ENCODE peak calls at places on chromosomes 2 and 18, in nine cellular contexts. N, X, J, D, K, H, C, I and A are unnamed samples.

GRCh38 chr2:219452361-219453317 is 18.0 kb downstream of the SPEG start:
- DNase-seq in N (no peak), X (no peak), J (peak; percentile 71), D (peak; percentile 39), K (no peak), H (peak; percentile 52), C (no peak), I (no peak), A (no peak)

GRCh38 chr2:201151127-201152074 is 31.5 kb upstream of the CASP10 start:
- DNase-seq in N (no peak), X (no peak), J (no peak), D (no peak), K (no peak), H (no peak), C (no peak), I (peak; percentile 85), A (no peak)

GRCh38 chr18:48022531-48023330 is 92.3 kb upstream of the SMAD2 start:
- DNase-seq in N (peak; percentile 66), X (peak; percentile 56), J (peak; percentile 85), D (no peak), K (no peak), H (no peak), C (peak; percentile 56), I (peak; percentile 94), A (peak; percentile 41)

GRCh38 chr2:240141736-240142135 is 1.3 kb upstream of the OTOS start:
- DNase-seq in N (no peak), X (no peak), J (no peak), D (no peak), K (no peak), H (no peak), C (no peak), I (no peak), A (no peak)

GRCh38 chr2:29749041-29749440 is 172.3 kb downstream of the ALK start:
- DNase-seq in N (no peak), X (no peak), J (no peak), D (no peak), K (no peak), H (no peak), C (no peak), I (peak; percentile 78), A (no peak)

GRCh38 chr2:26068602-26069298 is 34.9 kb downstream of the RAB10 start:
- DNase-seq in N (no peak), X (no peak), J (no peak), D (peak; percentile 18), K (peak; percentile 57), H (no peak), C (peak; percentile 36), I (peak; percentile 68), A (peak; percentile 32)

GRCh38 chr18:78587096-78587495 is 392.5 kb upstream of the SALL3 start:
- DNase-seq in N (no peak), X (no peak), J (no peak), D (no peak), K (no peak), H (no peak), C (no peak), I (no peak), A (no peak)

GRCh38 chr2:100995309-100996075 is 6.6 kb upstream of the RPL31 start:
- DNase-seq in N (no peak), X (no peak), J (no peak), D (no peak), K (no peak), H (no peak), C (no peak), I (no peak), A (no peak)

GRCh38 chr2:2796207-2796606 is 465.1 kb upstream of the MYT1L start:
- DNase-seq in N (no peak), X (no peak), J (no peak), D (no peak), K (no peak), H (no peak), C (no peak), I (no peak), A (no peak)

GRCh38 chr2:237868631-237869356 is 9.4 kb downstream of the RAMP1 start:
- DNase-seq in N (no peak), X (no peak), J (no peak), D (no peak), K (no peak), H (no peak), C (no peak), I (no peak), A (no peak)

GRCh38 chr2:219124379-219125110 is 36.1 kb downstream of the NHEJ1 start:
- DNase-seq in N (no peak), X (no peak), J (no peak), D (peak; percentile 77), K (peak; percentile 10), H (no peak), C (no peak), I (no peak), A (peak; percentile 73)

GRCh38 chr2:104944495-104944894 is 90.6 kb downstream of the POU3F3 start:
- DNase-seq in N (peak; percentile 15), X (no peak), J (peak; percentile 38), D (no peak), K (no peak), H (peak; percentile 28), C (no peak), I (peak; percentile 79), A (no peak)

GRCh38 chr2:205775091-205775876 is 93.0 kb downstream of the NRP2 start:
- DNase-seq in N (peak; percentile 78), X (no peak), J (peak; percentile 66), D (no peak), K (no peak), H (peak; percentile 57), C (no peak), I (peak; percentile 32), A (no peak)

GRCh38 chr2:9708683-9709538 is 78.1 kb upstream of the YWHAQ start:
- DNase-seq in N (no peak), X (peak; percentile 7), J (no peak), D (no peak), K (peak; percentile 69), H (no peak), C (no peak), I (peak; percentile 40), A (no peak)

GRCh38 chr2:74865770-74866674 is 32.1 kb downstream of the HK2 start:
- DNase-seq in N (no peak), X (no peak), J (no peak), D (no peak), K (no peak), H (no peak), C (no peak), I (peak; percentile 72), A (no peak)

GRCh38 chr18:48842259-48843061 is 108.3 kb downstream of the SMAD7 start:
- DNase-seq in N (no peak), X (no peak), J (no peak), D (peak; percentile 31), K (peak; percentile 32), H (no peak), C (peak; percentile 85), I (peak; percentile 44), A (peak; percentile 87)

GRCh38 chr2:178270338-178270737 is 76.0 kb downstream of the OSBPL6 start:
- DNase-seq in N (no peak), X (no peak), J (no peak), D (no peak), K (no peak), H (no peak), C (no peak), I (no peak), A (no peak)

GRCh38 chr18:59951591-59951990 is 51.8 kb downstream of the PMAIP1 start:
- DNase-seq in N (no peak), X (no peak), J (no peak), D (no peak), K (no peak), H (no peak), C (no peak), I (no peak), A (no peak)

GRCh38 chr2:20623741-20624155 is 27.1 kb downstream of the HS1BP3 start:
- DNase-seq in N (no peak), X (no peak), J (no peak), D (no peak), K (no peak), H (no peak), C (no peak), I (no peak), A (no peak)

GRCh38 chr18:21991897-21992296 is 177.5 kb upstream of the GATA6 start:
- DNase-seq in N (no peak), X (no peak), J (no peak), D (no peak), K (no peak), H (no peak), C (no peak), I (no peak), A (no peak)

GRCh38 chr18:46624127-46624526 is 32.9 kb downstream of the LOXHD1 start:
- DNase-seq in N (no peak), X (no peak), J (no peak), D (no peak), K (peak; percentile 22), H (peak; percentile 59), C (peak; percentile 13), I (no peak), A (no peak)

GRCh38 chr18:5894613-5895299 is 566 bp downstream of the TMEM200C start:
- DNase-seq in N (peak; percentile 43), X (no peak), J (no peak), D (no peak), K (peak; percentile 8), H (no peak), C (no peak), I (peak; percentile 82), A (no peak)

GRCh38 chr2:190267302-190267701 is 52.3 kb downstream of the HIBCH start:
- DNase-seq in N (no peak), X (no peak), J (no peak), D (no peak), K (no peak), H (no peak), C (no peak), I (no peak), A (no peak)

GRCh38 chr2:12884713-12885282 is 168.1 kb downstream of the TRIB2 start:
- DNase-seq in N (no peak), X (no peak), J (no peak), D (no peak), K (no peak), H (no peak), C (no peak), I (no peak), A (no peak)

GRCh38 chr2:120346667-120347358 is 877 bp downstream of the INHBB start:
- DNase-seq in N (peak; percentile 81), X (peak; percentile 7), J (peak; percentile 51), D (no peak), K (peak; percentile 39), H (peak; percentile 44), C (peak; percentile 16), I (peak; percentile 79), A (no peak)

GRCh38 chr18:34401775-34402174 is 177.1 kb upstream of the NOL4 start:
- DNase-seq in N (no peak), X (no peak), J (no peak), D (no peak), K (no peak), H (no peak), C (no peak), I (no peak), A (no peak)

GRCh38 chr2:159710601-159711180 is 1.6 kb upstream of the MARCHF7 start:
- DNase-seq in N (no peak), X (no peak), J (no peak), D (no peak), K (no peak), H (no peak), C (no peak), I (no peak), A (no peak)

GRCh38 chr2:113182471-113183260 is 8.9 kb downstream of the PSD4 start:
- DNase-seq in N (no peak), X (no peak), J (no peak), D (no peak), K (no peak), H (no peak), C (no peak), I (no peak), A (no peak)

GRCh38 chr18:3306391-3306790 is 44.5 kb downstream of the MYL12B start:
- DNase-seq in N (no peak), X (no peak), J (no peak), D (no peak), K (no peak), H (no peak), C (no peak), I (no peak), A (no peak)

GRCh38 chr2:105683145-105683544 is 61.6 kb upstream of the NCK2 start:
- DNase-seq in N (no peak), X (no peak), J (no peak), D (no peak), K (no peak), H (no peak), C (no peak), I (no peak), A (no peak)

GRCh38 chr2:117856415-117857210 is 42.1 kb downstream of the DDX18 start:
- DNase-seq in N (no peak), X (no peak), J (no peak), D (no peak), K (no peak), H (no peak), C (no peak), I (peak; percentile 43), A (no peak)